ENCODE peak calls at places on chromosomes 7 and 10, in ten cellular contexts. Y is A673, K is bronchial epithelial cell, F is fibroblast of lung, O is cardiac muscle cell, L is AG04450, U is SK-N-SH, W is brain microvascular endothelial cell, Z is upper lobe of left lung, C is astrocyte of the spinal cord. I is an unnamed sample.
A peak's percentile ranks its signal among the peaks of the same experiment; 100 is the strongest.

GRCh38 chr10:84825330-84825729 is 496.9 kb downstream of the CCSER2 start:
- DNase-seq in Y (peak; percentile 12), K (peak; percentile 46), F (peak; percentile 90), O (peak; percentile 3), L (no peak), U (peak; percentile 55), W (peak; percentile 84), Z (no peak), C (peak; percentile 88), I (peak; percentile 12)

GRCh38 chr7:29289156-29290021 is 94.8 kb downstream of the CHN2 start:
- DNase-seq in Y (no peak), K (no peak), F (peak; percentile 73), O (peak; percentile 77), L (no peak), U (no peak), W (no peak), Z (no peak), C (peak; percentile 51), I (no peak)

GRCh38 chr7:157714166-157715070 is 377.6 kb downstream of the DNAJB6 start:
- DNase-seq in Y (no peak), K (no peak), F (no peak), O (no peak), L (no peak), U (no peak), W (no peak), Z (no peak), C (no peak), I (no peak)

GRCh38 chr7:78151229-78151628 is 352.7 kb downstream of the PHTF2 start:
- DNase-seq in Y (no peak), K (peak; percentile 7), F (peak; percentile 92), O (peak; percentile 53), L (peak; percentile 33), U (no peak), W (no peak), Z (no peak), C (peak; percentile 82), I (peak; percentile 96)

GRCh38 chr7:30452278-30452930 is 26.2 kb downstream of the NOD1 start:
- DNase-seq in Y (no peak), K (no peak), F (no peak), O (no peak), L (no peak), U (no peak), W (no peak), Z (peak; percentile 77), C (no peak), I (no peak)

GRCh38 chr7:145831616-145832206 is 284.9 kb upstream of the CNTNAP2 start:
- DNase-seq in Y (no peak), K (no peak), F (no peak), O (no peak), L (no peak), U (no peak), W (no peak), Z (no peak), C (no peak), I (no peak)

GRCh38 chr7:106317971-106318370 is 33.2 kb upstream of the NAMPT start:
- DNase-seq in Y (no peak), K (peak; percentile 36), F (peak; percentile 68), O (peak; percentile 55), L (no peak), U (no peak), W (no peak), Z (no peak), C (peak; percentile 19), I (no peak)

GRCh38 chr10:42963302-42963701 is 113.6 kb upstream of the RET start:
- DNase-seq in Y (no peak), K (no peak), F (no peak), O (no peak), L (no peak), U (no peak), W (no peak), Z (no peak), C (no peak), I (no peak)

GRCh38 chr7:92881091-92881485 is 44.7 kb upstream of the CDK6 start:
- DNase-seq in Y (no peak), K (no peak), F (no peak), O (no peak), L (no peak), U (no peak), W (no peak), Z (no peak), C (no peak), I (no peak)

GRCh38 chr10:98078774-98079173 is 48.4 kb upstream of the CRTAC1 start:
- DNase-seq in Y (no peak), K (no peak), F (no peak), O (no peak), L (no peak), U (no peak), W (no peak), Z (no peak), C (no peak), I (no peak)

GRCh38 chr10:126933116-126933515 is 27.9 kb downstream of the DOCK1 start:
- DNase-seq in Y (no peak), K (no peak), F (no peak), O (no peak), L (no peak), U (no peak), W (no peak), Z (no peak), C (no peak), I (no peak)

GRCh38 chr10:12337973-12338372 is 11.4 kb upstream of the CAMK1D start:
- DNase-seq in Y (no peak), K (no peak), F (peak; percentile 87), O (no peak), L (peak; percentile 30), U (no peak), W (no peak), Z (no peak), C (peak; percentile 68), I (no peak)

GRCh38 chr10:110481948-110482347 is 15.8 kb upstream of the DUSP5 start:
- DNase-seq in Y (no peak), K (no peak), F (peak; percentile 40), O (no peak), L (no peak), U (no peak), W (no peak), Z (no peak), C (no peak), I (no peak)

GRCh38 chr10:48608279-48608681 is 3.4 kb upstream of the ARHGAP22 start:
- DNase-seq in Y (peak; percentile 42), K (peak; percentile 60), F (no peak), O (peak; percentile 48), L (no peak), U (peak; percentile 67), W (no peak), Z (no peak), C (no peak), I (no peak)

GRCh38 chr10:80528185-80528700 is 9.5 kb upstream of the SH2D4B start:
- DNase-seq in Y (no peak), K (no peak), F (no peak), O (no peak), L (no peak), U (no peak), W (no peak), Z (no peak), C (no peak), I (no peak)

GRCh38 chr10:28970231-28970630 is 292.9 kb downstream of the BAMBI start:
- DNase-seq in Y (no peak), K (no peak), F (peak; percentile 80), O (peak; percentile 77), L (no peak), U (no peak), W (peak; percentile 74), Z (no peak), C (peak; percentile 64), I (no peak)

GRCh38 chr10:7697304-7697822 is 5.8 kb upstream of the ITIH2 start:
- DNase-seq in Y (no peak), K (no peak), F (no peak), O (no peak), L (no peak), U (no peak), W (no peak), Z (no peak), C (no peak), I (no peak)

GRCh38 chr10:14185501-14186045 is 145.2 kb downstream of the FRMD4A start:
- DNase-seq in Y (peak; percentile 86), K (peak; percentile 97), F (peak; percentile 96), O (peak; percentile 78), L (peak; percentile 83), U (no peak), W (peak; percentile 99), Z (no peak), C (peak; percentile 93), I (peak; percentile 40)
- TF ChIP-seq CTCF in Y (no peak), K (no peak), F (no peak), O (no peak), L (peak; percentile 11), U (no peak), W (peak; percentile 24), Z (no peak), C (no peak), I (no peak)

GRCh38 chr7:97732567-97733275 is 835 bp downstream of the TAC1 start:
- DNase-seq in Y (no peak), K (no peak), F (no peak), O (no peak), L (no peak), U (peak; percentile 47), W (no peak), Z (peak; percentile 61), C (no peak), I (no peak)
- H3K4me3 ChIP-seq in Y (peak overlapping the region; percentile 20), K (no peak overlapping the region), F (no peak overlapping the region), O (peak overlapping the region; percentile 20), L (no peak overlapping the region), U (no peak overlapping the region), W (no peak overlapping the region), Z (no peak overlapping the region), C (no peak overlapping the region), I (peak overlapping the region; percentile 29)

GRCh38 chr7:5526190-5527037 is 102.8 kb upstream of the TNRC18 start:
- DNase-seq in Y (no peak), K (peak; percentile 85), F (no peak), O (peak; percentile 74), L (no peak), U (peak; percentile 31), W (no peak), Z (no peak), C (peak; percentile 43), I (no peak)
- TF ChIP-seq CTCF in Y (no peak), K (peak; percentile 24), F (no peak), O (no peak), L (no peak), U (no peak), W (no peak), Z (no peak), C (no peak), I (no peak)

DNA sequence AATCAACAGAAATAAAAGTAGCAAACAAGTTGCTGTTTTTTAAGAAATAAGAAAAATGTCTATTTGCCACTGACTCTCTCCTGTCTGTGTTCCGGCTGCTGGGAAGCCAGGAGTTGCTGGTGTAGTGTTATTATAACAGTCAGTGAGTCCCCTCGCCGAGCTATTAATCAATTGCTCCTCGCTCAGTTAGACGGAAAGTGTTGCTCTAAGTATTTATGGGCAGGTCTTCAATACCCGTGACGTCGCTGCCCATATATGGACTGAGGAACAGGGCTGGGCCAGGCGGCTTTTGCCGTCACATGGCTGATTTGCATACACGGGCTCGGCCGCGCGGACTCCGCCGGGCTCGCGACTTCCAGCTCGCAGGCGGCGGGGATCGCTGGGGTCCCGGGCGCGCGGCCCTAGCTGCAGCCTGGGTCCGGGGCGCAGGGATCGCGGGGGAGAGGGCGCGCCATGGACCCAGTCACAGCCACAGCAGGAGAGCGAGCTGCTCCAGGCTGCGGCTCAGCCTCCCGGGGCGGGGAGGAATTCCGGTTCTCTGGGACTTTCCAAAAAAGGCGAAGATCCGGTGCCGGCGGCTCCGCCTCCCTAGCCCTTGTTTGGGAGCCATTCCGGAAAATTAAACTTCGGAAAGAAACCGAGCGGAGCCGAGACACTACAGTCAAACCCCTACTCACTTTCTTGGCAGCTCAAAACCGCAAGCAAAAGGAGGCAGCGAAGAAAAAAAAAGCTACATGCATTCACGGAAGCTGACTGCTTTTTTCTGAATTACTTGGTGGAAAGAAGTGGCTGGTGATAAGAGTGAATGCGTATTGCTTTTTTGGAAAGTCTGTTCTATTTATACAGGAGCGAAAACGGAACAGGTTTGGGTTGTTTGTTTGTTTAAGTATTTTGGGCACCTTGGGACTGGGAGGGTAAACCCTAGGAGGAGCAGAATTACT is at the start of gene EGR2:
- DNase-seq in Y (peak; percentile 97), K (peak; percentile 86), F (peak; percentile 98), O (peak; percentile 97), L (peak; percentile 80), U (peak; percentile 92), W (peak; percentile 95), Z (peak; percentile 95), C (peak; percentile 96), I (peak; percentile 91)
- H3K4me3 ChIP-seq in Y (peak within 1 kb of the TSS; percentile 62), K (peak within 1 kb of the TSS; percentile 51), F (peak within 1 kb of the TSS; percentile 63), O (peak within 1 kb of the TSS; percentile 58), L (peak within 1 kb of the TSS; percentile 68), U (peak within 1 kb of the TSS; percentile 73), W (peak within 1 kb of the TSS; percentile 62), Z (peak within 1 kb of the TSS; percentile 90), C (peak within 1 kb of the TSS; percentile 53), I (peak within 1 kb of the TSS; percentile 63)

I was measured in epithelial cell of proximal tubule.